ENCODE peak calls at places on chromosomes 5 and 9, in seven cellular contexts. S, E, X, Q, N, U and B are unnamed samples.

GRCh38 chr5:9156282-9156681 is 389.6 kb downstream of the SEMA5A start:
- DNase-seq in Q (no peak), E (no peak), S (no peak), N (peak; percentile 29), U (no peak), X (no peak), B (no peak)

GRCh38 chr5:109199294-109199693 is 210.5 kb downstream of the PJA2 start:
- DNase-seq in Q (no peak), X (no peak), S (no peak), U (no peak), E (no peak), N (no peak), B (no peak)

GRCh38 chr9:32395483-32396216 is 11.2 kb downstream of the ACO1 start:
- DNase-seq in Q (no peak), N (peak; percentile 70), E (peak; percentile 78), S (no peak), X (no peak), U (peak; percentile 44), B (no peak)

GRCh38 chr9:127034691-127035090 is 87.7 kb downstream of the ANGPTL2 start:
- DNase-seq in X (no peak), U (no peak), E (no peak), Q (no peak), S (no peak), N (no peak), B (no peak)

GRCh38 chr5:1152771-1153282 is 41.0 kb upstream of the SLC12A7 start:
- DNase-seq in N (no peak), U (no peak), E (no peak), Q (no peak), X (no peak), S (no peak), B (peak; percentile 85)

GRCh38 chr5:105687493-105687892 is 1983.2 kb downstream of the EFNA5 start:
- DNase-seq in S (no peak), E (no peak), X (no peak), U (no peak), Q (no peak), N (no peak), B (no peak)

GRCh38 chr5:89573336-89573735 is 690.4 kb upstream of the MEF2C start:
- DNase-seq in X (no peak), N (no peak), Q (no peak), U (no peak), E (no peak), S (no peak), B (no peak)

GRCh38 chr5:73674669-73675004 is 48.6 kb downstream of the ARHGEF28 start:
- DNase-seq in Q (no peak), E (no peak), U (no peak), X (no peak), N (no peak), S (no peak), B (no peak)

GRCh38 chr5:157387683-157388093 is 72.3 kb upstream of the NIPAL4 start:
- DNase-seq in Q (no peak), N (peak; percentile 26), S (no peak), X (no peak), U (peak; percentile 53), E (peak; percentile 86), B (no peak)

GRCh38 chr5:62969409-62970120 is 390.9 kb downstream of the LRRC70 start:
- DNase-seq in Q (no peak), U (no peak), N (no peak), X (no peak), E (no peak), S (no peak), B (no peak)

GRCh38 chr9:133074111-133074651 is 12.4 kb downstream of the CEL start:
- DNase-seq in N (no peak), Q (no peak), X (no peak), S (no peak), E (no peak), U (no peak), B (no peak)

GRCh38 chr5:153223376-153223775 is 267.1 kb upstream of the GRIA1 start:
- DNase-seq in Q (no peak), E (no peak), X (no peak), U (no peak), S (no peak), N (no peak), B (no peak)

GRCh38 chr5:545641-546375 is 21.6 kb upstream of the SLC9A3 start:
- DNase-seq in X (no peak), E (no peak), U (no peak), Q (peak; percentile 15), N (no peak), S (no peak), B (no peak)

GRCh38 chr5:160500776-160501175 is 79.1 kb downstream of the PTTG1 start:
- DNase-seq in N (peak; percentile 20), S (no peak), Q (no peak), E (no peak), X (no peak), U (peak; percentile 17), B (no peak)

GRCh38 chr5:177432143-177432904 is 5.8 kb downstream of the GRK6 start:
- DNase-seq in E (peak; percentile 71), U (peak; percentile 30), Q (no peak), S (no peak), X (no peak), N (no peak), B (no peak)

GRCh38 chr9:71783120-71783523 is 14.8 kb upstream of the CEMIP2 start:
- DNase-seq in X (no peak), U (no peak), E (no peak), Q (no peak), S (no peak), N (no peak), B (no peak)

GRCh38 chr9:8845808-8846207 is 1046.2 kb upstream of the DMAC1 start:
- DNase-seq in S (no peak), U (no peak), N (no peak), Q (no peak), X (no peak), E (no peak), B (no peak)

GRCh38 chr5:16628376-16628775 is 11.6 kb upstream of the RETREG1 start:
- DNase-seq in Q (no peak), E (no peak), N (no peak), S (no peak), X (no peak), U (no peak), B (no peak)

GRCh38 chr5:8949908-8950307 is 596.0 kb downstream of the SEMA5A start:
- DNase-seq in N (no peak), X (peak; percentile 71), S (no peak), E (no peak), Q (no peak), U (no peak), B (no peak)

GRCh38 chr5:96172436-96172835 is 210.8 kb upstream of the ELL2 start:
- DNase-seq in N (no peak), E (no peak), U (no peak), X (no peak), S (no peak), Q (no peak), B (no peak)

GRCh38 chr9:34732478-34732877 is 22.5 kb upstream of the CCL21 start:
- DNase-seq in U (no peak), E (no peak), S (no peak), Q (no peak), X (no peak), N (no peak), B (no peak)

GRCh38 chr5:154610321-154611154 is 132.5 kb upstream of the HAND1 start:
- DNase-seq in E (peak; percentile 91), N (peak; percentile 53), S (peak; percentile 86), Q (peak; percentile 79), X (peak; percentile 27), U (peak; percentile 74), B (peak; percentile 33)

GRCh38 chr5:154197801-154198461 is 7.4 kb downstream of the GALNT10 start:
- DNase-seq in U (no peak), X (peak; percentile 53), E (no peak), N (no peak), Q (no peak), S (no peak), B (no peak)

DNA sequence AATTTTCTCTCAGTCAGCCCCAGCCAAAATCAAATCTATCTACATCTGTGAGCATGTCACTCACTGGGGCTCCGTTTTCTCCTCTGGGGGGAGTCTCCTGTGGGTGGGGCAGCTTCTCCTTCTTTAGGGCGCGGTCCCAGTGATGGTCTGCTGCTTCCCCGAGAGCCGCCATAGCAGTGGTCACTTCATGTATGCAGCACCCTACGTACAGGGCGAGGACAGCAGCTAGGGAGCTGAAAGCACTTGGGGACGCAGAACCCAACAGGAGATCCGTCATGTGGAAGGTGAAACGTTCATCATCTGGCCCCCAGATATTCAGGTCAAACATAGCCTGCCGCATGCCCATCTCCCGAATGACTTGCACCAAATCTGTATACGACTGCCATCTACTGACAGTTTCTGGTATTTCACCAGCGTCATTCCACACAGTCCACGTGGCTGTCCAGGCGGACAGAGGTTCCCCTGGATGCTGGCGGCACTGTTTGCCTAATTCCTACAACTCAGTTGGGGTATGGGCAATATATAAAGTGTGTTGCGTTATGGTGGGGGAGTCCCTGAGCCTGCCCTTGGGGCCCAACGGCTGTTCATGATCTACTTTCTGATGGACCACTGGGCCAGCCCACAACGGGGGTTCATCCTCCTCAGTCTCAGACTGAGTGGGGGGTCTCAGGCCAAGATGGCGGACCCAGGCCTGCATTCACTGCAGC is 795.0 kb downstream of the EFNA5 start:
- DNase-seq in E (no peak), X (no peak), Q (peak; percentile 30), U (peak; percentile 18), S (no peak), N (peak; percentile 29), B (peak; percentile 52)
- TF ChIP-seq CTCF in E (no peak), X (peak; percentile 61), Q (peak; percentile 53), U (peak; percentile 45), S (no peak), N (no peak), B (peak; percentile 87)

DNA sequence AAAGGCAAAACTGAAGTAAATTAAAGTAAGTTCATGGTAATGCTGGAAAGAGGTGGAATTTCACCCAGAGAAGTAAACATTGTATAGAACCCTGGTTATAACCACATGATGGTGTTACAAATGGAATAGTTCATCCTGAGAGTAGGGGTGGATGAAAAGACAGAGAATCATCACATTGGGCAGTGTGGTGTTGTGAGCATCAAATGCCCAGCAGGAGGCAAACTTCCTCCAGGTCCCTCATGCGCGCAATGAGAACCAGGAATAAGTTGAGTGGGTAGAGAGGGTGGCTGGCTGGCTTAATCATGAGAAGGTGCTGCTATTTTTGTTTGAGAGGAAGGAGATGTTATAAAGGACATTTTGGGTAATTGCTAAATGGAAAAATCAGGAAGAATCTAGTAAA is 163.3 kb upstream of the HMHB1 start:
- DNase-seq in X (no peak), E (no peak), U (no peak), S (no peak), N (no peak), Q (no peak), B (no peak)
- TF ChIP-seq CTCF in X (peak; percentile 16), E (no peak), U (no peak), S (no peak), N (no peak), Q (no peak), B (peak; percentile 45)

GRCh38 chr9:105244996-105245719 is 707 bp downstream of the SLC44A1 start:
- DNase-seq in Q (peak; percentile 87), X (no peak), N (no peak), S (peak; percentile 68), U (peak; percentile 58), E (peak; percentile 73), B (peak; percentile 52)
- TF ChIP-seq CTCF in Q (peak; percentile 36), X (no peak), N (no peak), S (peak; percentile 22), U (no peak), E (no peak), B (peak; percentile 64)

DNA sequence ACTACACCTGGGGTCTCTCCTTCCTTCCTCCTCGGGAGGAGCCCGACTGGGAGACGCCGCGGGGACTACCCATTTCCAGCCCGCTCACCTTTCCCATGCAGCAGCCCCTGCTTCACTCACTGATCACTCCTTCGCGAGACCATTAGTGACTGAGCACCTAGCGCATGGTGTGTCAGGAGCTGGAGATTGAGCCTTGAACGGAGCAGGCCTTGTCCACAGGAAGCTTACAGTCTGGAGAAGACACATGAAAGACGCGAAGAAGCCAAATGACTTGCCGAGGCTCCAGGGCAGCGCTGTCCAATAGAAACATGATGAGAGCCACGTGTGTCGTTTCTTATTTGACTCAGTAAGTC is 283 bp upstream of the CFAP90 start:
- DNase-seq in X (no peak), E (no peak), S (no peak), Q (no peak), N (no peak), U (no peak), B (no peak)
- TF ChIP-seq CTCF in X (no peak), E (no peak), S (no peak), Q (no peak), N (no peak), U (no peak), B (no peak)